ENCODE peak calls at places on chromosomes 3 and 15, in eight cellular contexts. E, O, K, T, H, Y, N and V are unnamed samples.
A peak's percentile ranks its signal among the peaks of the same experiment; 100 is the strongest.

GRCh38 chr3:15536856-15537255 is 15.3 kb upstream of the COLQ start:
- DNase-seq in E (no peak), O (no peak), K (no peak), T (no peak), H (no peak), Y (no peak), N (no peak), V (no peak)

GRCh38 chr3:66486646-66487045 is 14.2 kb downstream of the LRIG1 start:
- DNase-seq in E (no peak), O (peak; percentile 39), K (no peak), T (no peak), H (no peak), Y (no peak), N (peak; percentile 92), V (peak; percentile 93)

GRCh38 chr3:133037440-133037839 is 751 bp upstream of the TMEM108 start:
- DNase-seq in E (no peak), O (no peak), K (peak; percentile 78), T (no peak), H (peak; percentile 64), Y (no peak), N (no peak), V (no peak)

GRCh38 chr3:67357610-67358458 is 296.6 kb downstream of the SUCLG2 start:
- DNase-seq in E (no peak), O (peak; percentile 32), K (no peak), T (no peak), H (no peak), Y (no peak), N (peak; percentile 12), V (peak; percentile 26)

GRCh38 chr3:122957707-122958210 is 69.8 kb downstream of the SEMA5B start:
- DNase-seq in E (no peak), O (peak; percentile 79), K (no peak), T (peak; percentile 14), H (peak; percentile 73), Y (no peak), N (peak; percentile 8), V (peak; percentile 82)

GRCh38 chr15:35120173-35120572 is 35.1 kb upstream of the NANOGP8 start:
- DNase-seq in E (no peak), O (no peak), K (no peak), T (no peak), H (no peak), Y (no peak), N (no peak), V (no peak)

GRCh38 chr3:18853269-18853668 is 295.0 kb upstream of the KCNH8 start:
- DNase-seq in E (no peak), O (no peak), K (no peak), T (no peak), H (no peak), Y (no peak), N (no peak), V (no peak)

GRCh38 chr3:107024481-107025153 is 352.6 kb upstream of the CCDC54 start:
- DNase-seq in E (no peak), O (peak; percentile 5), K (no peak), T (no peak), H (no peak), Y (no peak), N (no peak), V (no peak)

GRCh38 chr3:61841111-61841845 is 279.9 kb downstream of the PTPRG start:
- DNase-seq in E (no peak), O (peak; percentile 85), K (no peak), T (no peak), H (no peak), Y (no peak), N (peak; percentile 49), V (peak; percentile 64)

GRCh38 chr3:134334231-134334900 is 39.9 kb downstream of the AMOTL2 start:
- DNase-seq in E (no peak), O (peak; percentile 66), K (no peak), T (no peak), H (no peak), Y (no peak), N (peak; percentile 74), V (peak; percentile 88)

GRCh38 chr15:73172508-73172907 is 120.2 kb downstream of the NEO1 start:
- DNase-seq in E (no peak), O (peak; percentile 16), K (no peak), T (no peak), H (no peak), Y (no peak), N (peak; percentile 2), V (no peak)

GRCh38 chr3:187006884-187007630 is 76.7 kb downstream of the ST6GAL1 start:
- DNase-seq in E (no peak), O (peak; percentile 20), K (no peak), T (no peak), H (no peak), Y (no peak), N (peak; percentile 32), V (no peak)

GRCh38 chr3:117045143-117045542 is 335.6 kb downstream of the TUSC7 start:
- DNase-seq in E (no peak), O (no peak), K (no peak), T (no peak), H (no peak), Y (no peak), N (no peak), V (no peak)

GRCh38 chr15:63532307-63532744 is 27.9 kb downstream of the USP3 start:
- DNase-seq in E (no peak), O (no peak), K (no peak), T (no peak), H (no peak), Y (no peak), N (no peak), V (peak; percentile 41)

GRCh38 chr15:67820992-67821783 is 4.1 kb upstream of the SKOR1 start:
- DNase-seq in E (no peak), O (peak; percentile 66), K (no peak), T (no peak), H (no peak), Y (no peak), N (peak; percentile 31), V (peak; percentile 51)

GRCh38 chr15:67820147-67820991 is 4.9 kb upstream of the SKOR1 start:
- DNase-seq in E (no peak), O (no peak), K (no peak), T (no peak), H (no peak), Y (no peak), N (no peak), V (no peak)

GRCh38 chr15:67822537-67823370 is 2.6 kb upstream of the SKOR1 start:
- DNase-seq in E (no peak), O (no peak), K (no peak), T (no peak), H (no peak), Y (no peak), N (no peak), V (no peak)

GRCh38 chr15:67823371-67824156 is 1.7 kb upstream of the SKOR1 start:
- DNase-seq in E (no peak), O (no peak), K (no peak), T (no peak), H (no peak), Y (no peak), N (no peak), V (no peak)

DNA sequence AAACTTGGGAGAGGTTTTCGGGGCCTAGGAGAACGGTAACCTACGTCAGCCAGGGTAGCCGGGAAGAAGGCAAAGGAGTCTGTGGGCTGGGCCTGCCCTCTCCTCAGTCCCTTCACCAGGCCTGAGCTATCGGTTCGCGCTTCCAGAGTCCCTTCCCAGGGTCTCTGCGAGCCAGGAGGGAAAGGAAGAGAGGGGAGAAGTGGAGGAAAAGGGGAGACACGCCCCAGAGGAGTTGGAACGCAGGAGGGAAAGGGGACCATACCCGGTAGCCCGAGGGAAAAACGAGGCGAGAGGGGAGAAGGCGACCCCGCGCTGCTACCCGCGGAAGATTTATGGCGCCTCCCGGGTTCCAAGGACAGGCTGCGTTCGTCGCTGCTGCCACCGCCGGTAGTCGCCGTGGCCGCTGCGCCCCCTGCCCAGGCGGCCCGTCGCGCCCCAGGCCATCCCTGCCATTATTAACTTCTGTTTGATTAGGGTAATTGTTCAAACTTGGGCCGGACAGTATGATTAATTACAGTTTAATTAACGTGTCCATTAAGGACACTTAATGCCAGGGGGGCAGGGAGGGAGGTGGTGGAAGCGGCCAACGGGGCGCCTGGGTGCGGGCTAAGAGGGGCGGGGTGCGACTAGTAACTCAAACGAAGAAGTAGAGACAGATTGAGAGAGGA is 3.4 kb upstream of the SKOR1 start:
- DNase-seq in E (no peak), O (no peak), K (no peak), T (no peak), H (no peak), Y (no peak), N (no peak), V (no peak)
- TF ChIP-seq CTCF in E (no peak), O (no peak), K (no peak), T (no peak), H (no peak), Y (no peak), N (no peak), V (no peak)

DNA sequence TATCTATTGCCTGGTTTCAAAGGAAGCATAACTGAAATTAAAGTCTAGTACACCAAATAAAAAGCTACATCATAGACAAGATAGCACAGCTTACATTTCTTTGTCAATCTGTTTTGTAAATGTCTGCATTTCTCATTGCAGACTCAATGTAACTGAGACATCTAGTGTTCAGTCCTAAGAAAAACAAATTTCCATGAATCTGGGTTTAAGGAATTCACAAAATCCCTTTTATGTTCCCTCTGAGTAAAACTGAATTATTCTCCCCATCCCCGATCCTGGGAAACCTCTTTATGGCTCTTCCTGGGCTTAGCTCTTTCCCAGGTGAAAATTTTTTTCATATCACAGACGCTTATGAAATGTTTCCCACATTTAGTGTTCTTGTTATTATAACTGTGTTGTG is 21.6 kb upstream of the RASA2 start:
- DNase-seq in E (no peak), O (peak; percentile 48), K (no peak), T (no peak), H (no peak), Y (no peak), N (no peak), V (peak; percentile 47)
- TF ChIP-seq CTCF in E (peak; percentile 10), O (peak; percentile 34), K (peak; percentile 10), T (peak; percentile 44), H (no peak), Y (no peak), N (peak; percentile 16), V (peak; percentile 41)

DNA sequence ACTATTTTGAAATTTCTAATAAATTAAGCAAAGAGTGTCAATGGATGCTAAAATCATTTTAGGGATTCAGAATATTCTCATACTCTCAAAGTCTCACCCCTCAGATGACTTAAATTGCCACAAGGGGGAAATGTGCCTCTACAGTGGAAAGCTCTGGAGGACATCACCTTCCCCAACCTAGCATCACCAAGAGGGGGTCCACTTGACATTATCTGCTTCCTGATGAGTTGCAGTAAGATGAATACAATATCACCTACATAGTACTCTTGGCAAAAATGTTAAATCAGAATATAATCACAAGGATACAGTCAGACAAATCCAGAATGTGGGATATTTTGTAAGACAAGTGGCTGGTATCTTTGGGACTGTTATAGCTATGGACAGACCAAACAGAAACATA is 290.1 kb downstream of the MFSD1 start:
- DNase-seq in E (no peak), O (no peak), K (no peak), T (no peak), H (no peak), Y (no peak), N (no peak), V (no peak)
- TF ChIP-seq CTCF in E (no peak), O (peak; percentile 27), K (no peak), T (no peak), H (no peak), Y (no peak), N (no peak), V (peak; percentile 11)

DNA sequence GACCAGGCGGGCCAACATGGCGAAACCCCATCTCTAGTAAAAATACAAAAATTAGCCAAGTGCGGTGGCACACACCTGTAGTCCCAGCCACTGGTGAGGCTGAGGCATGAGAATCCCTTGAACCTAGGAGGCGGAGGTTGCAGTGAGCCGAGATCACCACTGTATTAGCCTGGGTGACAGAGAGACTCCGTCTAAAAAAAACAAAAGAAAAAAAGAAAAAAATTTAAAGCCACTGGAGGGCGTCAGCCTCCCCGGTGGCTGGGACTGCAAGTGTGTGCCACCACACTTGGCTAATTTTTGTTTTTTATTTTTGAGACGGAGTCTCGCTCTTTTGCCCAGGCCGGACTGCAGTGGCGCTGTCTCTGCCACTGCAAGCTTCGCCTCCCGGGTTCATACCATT is 7.9 kb downstream of the RTF1 start:
- DNase-seq in E (no peak), O (no peak), K (no peak), T (no peak), H (no peak), Y (no peak), N (no peak), V (no peak)
- TF ChIP-seq CTCF in E (no peak), O (no peak), K (no peak), T (no peak), H (no peak), Y (no peak), N (no peak), V (no peak)